ENCODE peak calls at places on chromosomes 7 and 10, in ten cellular contexts. H is fibroblast of the aortic adventitia, A is fibroblast of pulmonary artery, T is AG09309, Y is cardiac muscle cell, O is stomach, X is brain microvascular endothelial cell, Z is GM06990, D is fibroblast of lung, P is ovary. V is an unnamed sample.

GRCh38 chr7:118306771-118307170 is 82.3 kb downstream of the ANKRD7 start:
- DNase-seq in Y (peak), A (no peak), O (no peak), P (no peak), D (peak), Z (no peak), T (no peak), X (peak), H (no peak), V (no peak)

GRCh38 chr7:131625817-131626372 is 69.5 kb upstream of the PODXL start:
- DNase-seq in O (no peak), T (peak), A (peak), P (no peak), D (peak), Z (no peak), Y (peak), X (peak), H (peak), V (peak)

GRCh38 chr7:94957041-94957440 is 49.6 kb downstream of the PPP1R9A start:
- DNase-seq in Z (no peak), X (no peak), H (no peak), Y (no peak), A (no peak), O (no peak), D (no peak), T (no peak), P (no peak), V (no peak)

GRCh38 chr10:11424456-11425287 is 186.8 kb downstream of the USP6NL start:
- DNase-seq in D (peak), X (peak), P (peak), T (peak), Y (peak), Z (no peak), O (peak), H (peak), A (peak), V (peak)

GRCh38 chr7:16564909-16565426 is 38.3 kb downstream of the LRRC72 start:
- DNase-seq in A (peak), X (peak), T (peak), D (peak), O (no peak), Z (no peak), P (no peak), H (peak), Y (peak), V (peak)

GRCh38 chr7:23247602-23248335 is 1.2 kb downstream of the GPNMB start:
- DNase-seq in H (peak), O (no peak), A (peak), D (no peak), P (peak), Z (no peak), X (no peak), Y (peak), T (no peak), V (peak)

GRCh38 chr7:87316097-87316700 is 29.3 kb upstream of the CROT start:
- DNase-seq in O (no peak), T (no peak), Y (no peak), H (no peak), D (no peak), P (no peak), Z (peak), A (no peak), X (no peak), V (no peak)

GRCh38 chr7:57250801-57251200 is 118.6 kb upstream of the ZNF479 start:
- DNase-seq in H (no peak), P (no peak), Y (no peak), T (no peak), X (no peak), O (peak), Z (no peak), A (no peak), D (no peak), V (no peak)

GRCh38 chr7:155869784-155870076 is 57.5 kb upstream of the SHH start:
- DNase-seq in T (no peak), Z (no peak), P (no peak), D (no peak), A (no peak), X (no peak), H (no peak), Y (no peak), O (peak), V (no peak)

GRCh38 chr7:139744768-139745250 is 33.0 kb downstream of the HIPK2 start:
- DNase-seq in H (no peak), T (no peak), D (no peak), Y (no peak), P (no peak), O (no peak), A (no peak), Z (no peak), X (no peak), V (no peak)

GRCh38 chr7:139743967-139744767 is 33.6 kb downstream of the HIPK2 start:
- DNase-seq in H (peak), T (no peak), Z (no peak), P (no peak), Y (no peak), X (no peak), O (no peak), D (peak), A (peak), V (peak)

GRCh38 chr7:139743267-139743966 is 34.4 kb downstream of the HIPK2 start:
- DNase-seq in Y (no peak), A (no peak), D (no peak), Z (no peak), H (no peak), X (no peak), O (no peak), T (no peak), P (no peak), V (no peak)

GRCh38 chr7:139746652-139747051 is 31.1 kb downstream of the HIPK2 start:
- DNase-seq in X (no peak), P (no peak), O (no peak), Z (no peak), A (no peak), D (no peak), T (no peak), Y (no peak), H (no peak), V (no peak)

DNA sequence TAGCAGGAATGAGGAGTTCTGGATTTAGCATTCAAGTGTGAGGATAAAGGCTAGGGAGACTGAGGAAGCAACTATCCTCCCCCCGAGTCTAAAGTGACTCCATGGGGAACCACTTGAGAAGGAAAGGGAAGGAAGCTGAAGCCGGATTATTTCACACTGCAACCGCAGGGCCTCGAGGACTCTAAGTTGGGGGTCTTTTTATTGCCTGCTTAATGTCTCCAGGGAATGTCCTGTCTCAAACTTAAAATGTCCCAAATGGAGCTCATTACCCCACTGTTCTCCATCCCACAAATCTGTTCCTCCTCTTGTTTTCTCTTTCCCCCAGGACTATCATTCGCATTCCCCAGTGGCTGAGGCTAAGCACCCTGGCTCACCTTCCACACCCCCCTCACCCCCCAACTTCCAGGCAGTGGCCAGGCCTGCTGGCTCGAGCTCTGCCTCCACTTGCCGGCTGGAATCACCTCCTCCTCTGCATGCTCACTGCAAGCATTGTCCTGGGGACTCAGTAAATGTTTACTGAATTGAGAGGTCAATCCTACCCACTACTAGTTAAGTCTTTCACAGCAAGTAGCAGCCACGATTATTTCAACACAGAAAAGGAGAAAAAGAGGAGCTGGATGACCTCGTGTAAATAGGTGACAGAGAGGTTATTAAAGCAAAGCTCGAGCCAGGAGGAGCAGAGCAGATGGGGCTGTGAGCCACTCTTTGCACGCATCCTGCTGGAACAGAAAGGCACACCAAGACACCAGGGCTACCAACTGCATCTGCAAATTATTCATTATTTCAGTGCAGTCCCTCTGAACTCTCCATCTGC is 32.3 kb downstream of the HIPK2 start:
- DNase-seq in T (no peak), P (no peak), D (no peak), Y (no peak), O (no peak), H (peak), A (no peak), Z (no peak), X (peak), V (peak)
- TF ChIP-seq CTCF in T (no peak), P (no peak), D (no peak), Y (no peak), O (no peak), H (no peak), A (no peak), Z (no peak), X (no peak), V (no peak)

GRCh38 chr10:62046522-62047239 is 145.2 kb downstream of the ARID5B start:
- DNase-seq in D (peak), Y (peak), H (peak), X (peak), T (no peak), O (no peak), A (peak), Z (peak), P (no peak), V (peak)
- H3K4me3 ChIP-seq in D (no peak), Y (no peak), H (no peak), X (no peak), T (no peak), O (no peak), A (no peak), Z (peak), P (no peak), V (no peak)

GRCh38 chr10:25642736-25643135 is 291.3 kb upstream of the MYO3A start:
- DNase-seq in Z (no peak), T (no peak), Y (no peak), D (no peak), A (no peak), H (no peak), X (no peak), O (no peak), P (no peak), V (no peak)

GRCh38 chr10:25641576-25641975 is 292.5 kb upstream of the MYO3A start:
- DNase-seq in P (no peak), X (no peak), O (no peak), D (peak), T (no peak), Z (no peak), H (no peak), Y (no peak), A (no peak), V (no peak)

DNA sequence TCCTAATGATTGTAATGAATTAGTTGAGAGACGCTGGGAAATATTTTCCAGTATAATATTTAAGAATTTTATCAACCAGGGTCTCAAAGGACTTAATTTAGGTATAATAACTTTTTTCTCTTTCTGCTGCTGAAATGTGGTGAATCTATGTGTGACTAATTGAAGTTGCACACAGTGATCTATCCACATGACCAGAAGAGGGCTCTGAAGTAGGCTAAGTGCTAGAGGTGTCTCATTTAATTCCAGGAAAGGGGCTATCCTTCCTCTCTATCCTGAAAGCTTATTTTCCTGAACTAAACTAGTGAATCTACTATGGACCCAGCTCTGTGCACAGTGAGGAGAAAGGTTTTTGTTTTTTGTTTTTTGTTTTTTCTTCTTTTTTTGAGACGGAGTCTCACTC is 294.4 kb upstream of the MYO3A start:
- DNase-seq in T (no peak), Z (no peak), H (no peak), X (no peak), A (peak), O (no peak), Y (peak), D (peak), P (no peak), V (no peak)
- TF ChIP-seq CTCF in T (no peak), Z (no peak), H (no peak), X (no peak), A (peak), O (no peak), Y (peak), D (no peak), P (no peak), V (no peak)

GRCh38 chr10:44881639-44882038 is 29.5 kb upstream of the TMEM72 start:
- DNase-seq in P (no peak), A (no peak), Z (no peak), T (no peak), Y (no peak), O (no peak), H (no peak), D (no peak), X (no peak), V (no peak)

GRCh38 chr10:44880090-44880715 is 30.9 kb upstream of the TMEM72 start:
- DNase-seq in D (no peak), O (no peak), A (no peak), P (no peak), Z (no peak), H (no peak), Y (no peak), X (no peak), T (no peak), V (no peak)

GRCh38 chr10:44882146-44882720 is 28.9 kb upstream of the TMEM72 start:
- DNase-seq in D (no peak), Y (no peak), T (no peak), X (no peak), O (peak), A (no peak), P (no peak), H (no peak), Z (no peak), V (no peak)

GRCh38 chr10:44878704-44879530 is 32.2 kb upstream of the TMEM72 start:
- DNase-seq in H (peak), Z (peak), O (peak), A (peak), P (peak), T (no peak), X (peak), D (peak), Y (peak), V (peak)

DNA sequence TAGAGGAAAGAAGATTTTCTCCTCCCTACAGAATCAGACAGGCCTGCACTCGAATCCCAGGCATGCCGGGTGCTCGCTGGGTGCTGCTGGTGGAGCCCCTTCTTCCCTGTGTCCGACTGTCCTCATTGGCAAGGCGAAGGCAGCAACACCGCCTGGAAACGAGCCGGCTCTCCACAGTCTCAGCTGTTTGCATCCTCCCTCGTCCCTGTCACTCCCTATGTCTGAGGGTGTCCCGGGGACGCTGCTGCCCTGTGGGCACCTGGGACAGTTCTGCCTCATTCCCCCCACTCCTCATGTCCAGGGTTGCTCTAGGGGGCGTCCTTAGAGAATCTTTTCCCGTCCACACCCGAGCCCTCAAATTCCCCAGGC is 31.6 kb upstream of the TMEM72 start:
- DNase-seq in T (no peak), A (no peak), X (no peak), H (no peak), Z (no peak), O (no peak), Y (no peak), D (no peak), P (peak), V (no peak)
- H3K4me3 ChIP-seq in T (no peak), A (no peak), X (peak), H (no peak), Z (no peak), O (peak), Y (peak), D (peak), P (peak), V (peak)

GRCh38 chr10:98852686-98853085 is 383.0 kb downstream of the HPSE2 start:
- DNase-seq in Y (no peak), X (no peak), T (no peak), H (no peak), A (no peak), Z (no peak), D (no peak), O (no peak), P (no peak), V (no peak)
- TF ChIP-seq CTCF in Y (no peak), X (no peak), T (no peak), H (no peak), A (no peak), Z (peak), D (peak), O (no peak), P (no peak), V (no peak)

GRCh38 chr10:6010569-6010968 is 33.2 kb upstream of the IL15RA start:
- DNase-seq in Y (no peak), D (no peak), O (no peak), P (no peak), A (no peak), Z (no peak), X (no peak), T (no peak), H (no peak), V (no peak)

GRCh38 chr10:6006991-6007390 is 29.6 kb upstream of the IL15RA start:
- DNase-seq in X (no peak), D (no peak), P (no peak), A (no peak), H (no peak), O (no peak), T (no peak), Y (no peak), Z (no peak), V (no peak)

GRCh38 chr10:6009159-6009558 is 31.8 kb upstream of the IL15RA start:
- DNase-seq in H (peak), A (peak), P (no peak), T (peak), X (peak), D (peak), O (no peak), Z (no peak), Y (peak), V (peak)

GRCh38 chr10:6009961-6010360 is 32.6 kb upstream of the IL15RA start:
- DNase-seq in X (no peak), H (peak), D (peak), Y (peak), A (peak), P (no peak), T (no peak), Z (no peak), O (no peak), V (peak)

DNA sequence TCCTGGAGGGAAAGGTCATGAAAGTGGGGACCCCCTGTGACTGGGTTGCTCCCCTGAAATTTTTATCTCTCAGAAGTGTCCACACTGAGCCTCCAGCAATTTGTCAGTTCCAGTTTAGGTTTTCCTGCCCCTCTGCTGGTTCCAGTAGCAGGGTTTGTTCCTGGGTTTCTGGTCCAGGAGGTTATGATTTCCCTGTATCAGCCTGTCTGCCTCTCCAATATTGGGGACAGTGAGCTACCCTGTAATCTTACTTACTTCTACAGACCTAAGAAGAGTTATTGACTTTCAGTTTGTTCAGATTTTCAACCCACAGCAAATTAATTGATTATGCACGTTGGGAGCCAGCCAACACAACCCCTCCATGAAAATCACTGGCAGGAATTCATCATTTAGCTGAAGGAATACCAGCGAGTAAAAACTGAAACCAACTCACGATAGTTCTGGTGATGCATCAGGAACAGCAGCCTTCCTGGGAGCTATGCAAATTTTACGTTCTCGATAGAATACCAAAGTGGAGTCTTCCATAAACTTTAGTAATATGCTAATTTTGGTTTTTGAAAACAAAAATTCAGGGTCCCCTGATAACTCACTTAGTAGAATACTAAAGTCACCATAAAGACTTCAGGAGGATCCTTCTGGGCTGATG is 31.3 kb upstream of the IL15RA start:
- DNase-seq in Y (peak), A (peak), X (no peak), Z (no peak), T (no peak), P (no peak), D (no peak), O (no peak), H (peak), V (no peak)
- H3K4me3 ChIP-seq in Y (no peak), A (peak), X (no peak), Z (no peak), T (peak), P (no peak), D (peak), O (no peak), H (peak), V (peak)

DNA sequence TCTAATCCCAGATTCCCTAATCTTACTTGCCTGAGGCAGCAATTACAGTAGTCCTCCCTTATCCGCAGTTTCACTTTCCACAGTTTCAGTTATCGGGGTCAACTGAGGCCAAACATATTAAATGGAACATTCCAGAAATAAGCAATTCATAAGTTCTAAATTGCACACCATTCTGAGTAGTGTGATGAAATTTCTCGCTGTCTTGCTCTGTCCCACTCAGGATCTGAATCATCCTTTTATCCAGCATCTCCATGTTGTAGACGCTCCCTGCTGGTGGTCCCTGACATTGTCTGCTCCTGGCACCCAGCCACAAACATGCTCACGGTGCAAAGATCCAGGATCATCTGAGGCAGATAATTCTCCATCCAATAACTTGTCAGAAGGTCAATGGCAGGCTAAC is 128.7 kb upstream of the CXCL12 start:
- DNase-seq in P (no peak), T (peak), Y (peak), D (peak), O (no peak), H (peak), A (peak), Z (no peak), X (peak), V (peak)
- TF ChIP-seq CTCF in P (no peak), T (peak), Y (peak), D (no peak), O (no peak), H (peak), A (peak), Z (no peak), X (peak), V (peak)

GRCh38 chr10:101123815-101124617 is 7.1 kb upstream of the TLX1 start:
- DNase-seq in H (no peak), Y (no peak), Z (no peak), O (no peak), D (no peak), P (no peak), A (no peak), T (no peak), X (no peak), V (no peak)
- H3K4me3 ChIP-seq in H (no peak), Y (no peak), Z (no peak), O (peak), D (no peak), P (no peak), A (no peak), T (no peak), X (no peak), V (no peak)

GRCh38 chr10:78290131-78290750 is 256.6 kb downstream of the RPS24 start:
- DNase-seq in D (peak), T (no peak), A (no peak), H (no peak), X (no peak), O (no peak), Z (no peak), P (no peak), Y (no peak), V (no peak)
- TF ChIP-seq CTCF in D (peak), T (no peak), A (no peak), H (no peak), X (peak), O (no peak), Z (no peak), P (no peak), Y (no peak), V (no peak)

GRCh38 chr7:27241189-27242045 is 1.2 kb upstream of the EVX1 start:
- DNase-seq in P (no peak), X (no peak), T (no peak), Y (no peak), Z (no peak), H (no peak), A (no peak), O (no peak), D (no peak), V (no peak)
- H3K4me3 ChIP-seq in P (no peak), X (no peak), T (no peak), Y (no peak), Z (no peak), H (no peak), A (no peak), O (no peak), D (no peak), V (no peak)

V was measured in AG10803.